ENCODE peak calls at places on chromosomes 5 and 9, in eight cellular contexts. I is pancreas, V is colonic mucosa, Q is GM23248, B is left ventricle myocardium inferior, O is right lobe of liver, Z is OCI-LY7, N is mesendoderm. G is an unnamed sample.

GRCh38 chr9:114677418-114677817 is 4.6 kb downstream of the TEX48 start:
- DNase-seq in I (no peak), V (no peak), Q (peak), B (no peak), O (no peak), Z (no peak), N (no peak), G (no peak)

GRCh38 chr5:140402258-140403074 is 833 bp downstream of the ANKHD1 start:
- DNase-seq in I (peak), V (peak), Q (peak), B (peak), O (peak), Z (peak), N (peak), G (peak)

GRCh38 chr5:160802567-160802966 is 49.4 kb downstream of the ATP10B start:
- DNase-seq in I (no peak), V (no peak), Q (peak), B (no peak), O (no peak), Z (no peak), N (peak), G (no peak)

GRCh38 chr9:27108981-27109541 is at the start of gene TEK:
- DNase-seq in I (no peak), V (no peak), Q (peak), B (no peak), O (no peak), Z (no peak), N (peak), G (no peak)

GRCh38 chr5:141560725-141561483 is 57.9 kb downstream of the DIAPH1 start:
- DNase-seq in I (peak), V (peak), Q (peak), B (peak), O (peak), Z (no peak), N (peak), G (no peak)

GRCh38 chr5:34756781-34757624 is 82.0 kb upstream of the TTC23L start:
- DNase-seq in I (no peak), V (peak), Q (no peak), B (no peak), O (peak), Z (no peak), N (no peak), G (no peak)

GRCh38 chr5:64958757-64959391 is 190.1 kb downstream of the CWC27 start:
- DNase-seq in I (no peak), V (no peak), Q (peak), B (no peak), O (no peak), Z (peak), N (no peak), G (peak)

GRCh38 chr5:149837680-149838269 is 106.8 kb downstream of the PDE6A start:
- DNase-seq in I (no peak), V (peak), Q (peak), B (no peak), O (no peak), Z (peak), N (peak), G (peak)

GRCh38 chr9:95507456-95508241 is 9.1 kb downstream of the PTCH1 start:
- DNase-seq in I (peak), V (peak), Q (peak), B (peak), O (peak), Z (peak), N (peak), G (peak)

GRCh38 chr5:72015103-72015548 is 92.1 kb upstream of the MAP1B start:
- DNase-seq in I (no peak), V (peak), Q (peak), B (no peak), O (peak), Z (no peak), N (no peak), G (peak)

GRCh38 chr9:129746092-129746760 is 6.6 kb downstream of the PTGES start:
- DNase-seq in I (no peak), V (no peak), Q (no peak), B (no peak), O (no peak), Z (no peak), N (no peak), G (no peak)

GRCh38 chr9:76761448-76761847 is 2.8 kb upstream of the PCA3 start:
- DNase-seq in I (no peak), V (no peak), Q (peak), B (no peak), O (no peak), Z (peak), N (no peak), G (no peak)

GRCh38 chr9:129220771-129221170 is 42.7 kb upstream of the IER5L start:
- DNase-seq in I (no peak), V (no peak), Q (no peak), B (no peak), O (no peak), Z (no peak), N (no peak), G (no peak)

GRCh38 chr5:150333400-150333799 is 24.1 kb upstream of the TCOF1 start:
- DNase-seq in I (no peak), V (no peak), Q (no peak), B (no peak), O (no peak), Z (no peak), N (no peak), G (no peak)

GRCh38 chr5:125461641-125462072 is 715.2 kb upstream of the ZNF608 start:
- DNase-seq in I (no peak), V (no peak), Q (no peak), B (no peak), O (no peak), Z (no peak), N (no peak), G (no peak)

GRCh38 chr9:97571664-97572063 is 61.5 kb downstream of the TSTD2 start:
- DNase-seq in I (no peak), V (no peak), Q (no peak), B (no peak), O (no peak), Z (no peak), N (no peak), G (no peak)
- H3K27ac ChIP-seq in I (no peak), V (no peak), Q (no peak), B (peak), O (peak), Z (no peak), N (no peak), G (no peak)

GRCh38 chr5:78907255-78907886 is 77.7 kb downstream of the ARSB start:
- DNase-seq in I (no peak), V (no peak), Q (peak), B (peak), O (no peak), Z (peak), N (peak), G (no peak)

GRCh38 chr5:78908173-78908901 is 76.8 kb downstream of the ARSB start:
- DNase-seq in I (no peak), V (peak), Q (peak), B (peak), O (no peak), Z (no peak), N (peak), G (no peak)

GRCh38 chr5:78899922-78900362 is 85.2 kb downstream of the ARSB start:
- DNase-seq in I (no peak), V (peak), Q (peak), B (no peak), O (no peak), Z (peak), N (peak), G (no peak)

GRCh38 chr5:78903936-78904335 is 81.2 kb downstream of the ARSB start:
- DNase-seq in I (no peak), V (no peak), Q (peak), B (no peak), O (no peak), Z (no peak), N (no peak), G (no peak)

DNA sequence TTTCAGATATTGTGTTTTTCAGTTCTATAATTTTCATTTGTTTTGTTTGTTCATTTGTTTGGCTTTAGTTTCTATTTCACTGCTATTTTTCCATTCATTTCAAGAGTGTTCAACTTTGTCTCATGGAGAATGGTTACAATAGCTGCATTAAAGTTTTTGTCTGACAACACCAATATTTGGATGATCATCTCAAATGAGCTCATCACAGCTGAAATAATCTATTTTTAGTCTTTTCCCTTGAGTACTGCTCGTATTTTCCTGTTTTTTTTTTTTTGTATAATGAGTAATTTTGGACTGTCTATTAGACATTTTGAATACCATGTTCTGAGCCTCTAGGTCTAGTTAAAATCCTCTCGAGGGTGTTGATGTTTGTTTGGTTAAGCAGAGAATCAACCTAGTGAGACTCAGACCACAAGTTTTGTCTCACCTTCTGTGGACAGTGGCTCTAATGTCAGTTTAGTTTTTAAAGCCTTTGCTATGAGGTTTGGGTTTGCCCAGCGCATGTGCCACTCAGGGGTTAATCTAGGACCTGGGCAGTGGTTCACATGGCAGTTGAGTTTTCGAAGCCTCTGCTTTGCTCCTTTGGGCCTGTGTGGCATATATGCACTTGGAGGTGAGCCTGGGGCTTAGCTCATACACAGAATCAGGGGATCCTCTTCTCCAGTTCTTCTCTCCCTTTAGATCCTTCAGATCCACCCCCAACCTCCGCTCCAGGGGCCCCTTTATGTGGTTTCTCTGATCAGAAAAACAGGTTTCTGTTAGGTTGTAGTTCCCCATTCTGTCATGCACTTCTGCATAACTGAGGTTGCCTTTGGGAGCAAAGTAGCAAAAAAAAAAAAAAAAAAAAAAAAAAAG is 79.8 kb downstream of the ARSB start:
- DNase-seq in I (no peak), V (no peak), Q (peak), B (no peak), O (no peak), Z (peak), N (no peak), G (no peak)
- H3K4me3 ChIP-seq in I (no peak), V (no peak), Q (no peak), B (no peak), O (no peak), Z (no peak), N (no peak), G (no peak)

GRCh38 chr5:178209334-178210072 is 5.2 kb downstream of the HNRNPAB start:
- DNase-seq in I (peak), V (no peak), Q (no peak), B (no peak), O (no peak), Z (no peak), N (no peak), G (no peak)
- H3K27ac ChIP-seq in I (no peak), V (peak), Q (no peak), B (no peak), O (no peak), Z (no peak), N (no peak), G (no peak)

GRCh38 chr9:36280989-36281388 is 22.7 kb upstream of the GNE start:
- DNase-seq in I (no peak), V (no peak), Q (no peak), B (no peak), O (no peak), Z (no peak), N (no peak), G (no peak)

GRCh38 chr9:36276840-36277239 is 18.6 kb upstream of the GNE start:
- DNase-seq in I (no peak), V (peak), Q (peak), B (no peak), O (no peak), Z (no peak), N (no peak), G (no peak)

GRCh38 chr9:36278243-36278642 is 20.0 kb upstream of the GNE start:
- DNase-seq in I (no peak), V (no peak), Q (no peak), B (no peak), O (no peak), Z (no peak), N (no peak), G (no peak)

GRCh38 chr9:36275060-36275459 is 16.8 kb upstream of the GNE start:
- DNase-seq in I (no peak), V (no peak), Q (no peak), B (no peak), O (no peak), Z (no peak), N (no peak), G (no peak)

GRCh38 chr9:36276254-36276653 is 18.0 kb upstream of the GNE start:
- DNase-seq in I (no peak), V (no peak), Q (no peak), B (no peak), O (no peak), Z (no peak), N (no peak), G (no peak)
- H3K4me3 ChIP-seq in I (peak), V (peak), Q (peak), B (peak), O (peak), Z (no peak), N (no peak), G (no peak)

DNA sequence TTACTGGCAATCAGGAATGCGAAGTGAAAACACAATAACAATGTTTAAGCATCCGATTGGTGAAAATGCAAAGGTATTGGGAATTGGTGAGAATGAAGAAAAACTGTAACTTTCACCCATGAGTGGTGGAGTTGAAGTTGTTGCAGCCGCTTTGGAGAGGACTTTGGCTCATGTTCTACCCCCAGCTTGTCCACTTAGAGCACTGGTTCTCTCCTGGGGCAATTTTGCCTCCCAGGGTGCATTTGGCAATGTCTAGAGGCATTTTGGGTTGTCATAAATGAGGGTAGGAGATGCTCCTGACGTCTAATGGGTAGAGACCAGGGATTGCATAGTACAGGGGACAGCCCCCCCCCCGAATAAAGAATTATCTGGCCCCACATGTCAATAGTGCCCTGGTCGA is 46.2 kb downstream of the ANKRD33B start:
- DNase-seq in I (no peak), V (no peak), Q (no peak), B (no peak), O (no peak), Z (no peak), N (no peak), G (no peak)
- H3K27ac ChIP-seq in I (no peak), V (no peak), Q (no peak), B (no peak), O (peak), Z (no peak), N (no peak), G (no peak)

G was measured in CD4-positive, CD25-positive, alpha-beta regulatory T cell.